ENCODE peak calls at places on chromosome 12, in four cellular contexts. One of them, this sample, is unnamed.

GRCh38 chr12:109981311-109981710 is 14.9 kb downstream of the GIT2 start:
- DNase-seq in stimulated activated CD8-positive, alpha-beta memory T cell treated with anti-CD3 and anti-CD28 coated beads, Interleukin-7, amount 100 ng/mL, for 24 hours: no peak
- DNase-seq in DMS153: no peak
- DNase-seq in pons: no peak
- DNase-seq in this sample: no peak

GRCh38 chr12:13981296-13981962 is at the start of gene GRIN2B:
- DNase-seq in DMS153: no peak
- DNase-seq in stimulated activated CD8-positive, alpha-beta memory T cell treated with anti-CD3 and anti-CD28 coated beads, Interleukin-7, amount 100 ng/mL, for 24 hours: no peak
- DNase-seq in pons: no peak
- DNase-seq in this sample: peak; percentile 18

GRCh38 chr12:49609875-49610154 is 4.4 kb upstream of the FAM186B start:
- DNase-seq in DMS153: no peak
- DNase-seq in pons: no peak
- DNase-seq in stimulated activated CD8-positive, alpha-beta memory T cell treated with anti-CD3 and anti-CD28 coated beads, Interleukin-7, amount 100 ng/mL, for 24 hours: no peak
- DNase-seq in this sample: peak; percentile 82

GRCh38 chr12:69550951-69551350 is 34.3 kb upstream of the CCT2 start:
- DNase-seq in pons: no peak
- DNase-seq in DMS153: no peak
- DNase-seq in stimulated activated CD8-positive, alpha-beta memory T cell treated with anti-CD3 and anti-CD28 coated beads, Interleukin-7, amount 100 ng/mL, for 24 hours: no peak
- DNase-seq in this sample: no peak

GRCh38 chr12:49923878-49924610 is 20.3 kb upstream of the FAIM2 start:
- DNase-seq in stimulated activated CD8-positive, alpha-beta memory T cell treated with anti-CD3 and anti-CD28 coated beads, Interleukin-7, amount 100 ng/mL, for 24 hours: no peak
- DNase-seq in DMS153: no peak
- DNase-seq in pons: no peak
- DNase-seq in this sample: no peak

GRCh38 chr12:85466906-85467305 is 186.9 kb downstream of the ALX1 start:
- DNase-seq in DMS153: no peak
- DNase-seq in stimulated activated CD8-positive, alpha-beta memory T cell treated with anti-CD3 and anti-CD28 coated beads, Interleukin-7, amount 100 ng/mL, for 24 hours: no peak
- DNase-seq in pons: no peak
- DNase-seq in this sample: no peak

GRCh38 chr12:53543539-53543938 is 36.3 kb upstream of the NPFF start:
- DNase-seq in DMS153: peak; percentile 51
- DNase-seq in pons: peak; percentile 91
- DNase-seq in stimulated activated CD8-positive, alpha-beta memory T cell treated with anti-CD3 and anti-CD28 coated beads, Interleukin-7, amount 100 ng/mL, for 24 hours: peak; percentile 4
- DNase-seq in this sample: peak; percentile 63

GRCh38 chr12:97177482-97177881 is 270.4 kb downstream of the NEDD1 start:
- DNase-seq in stimulated activated CD8-positive, alpha-beta memory T cell treated with anti-CD3 and anti-CD28 coated beads, Interleukin-7, amount 100 ng/mL, for 24 hours: no peak
- DNase-seq in DMS153: no peak
- DNase-seq in pons: no peak
- DNase-seq in this sample: no peak

GRCh38 chr12:105454688-105455087 is 124.2 kb downstream of the C12orf75 start:
- DNase-seq in stimulated activated CD8-positive, alpha-beta memory T cell treated with anti-CD3 and anti-CD28 coated beads, Interleukin-7, amount 100 ng/mL, for 24 hours: no peak
- DNase-seq in pons: no peak
- DNase-seq in DMS153: no peak
- DNase-seq in this sample: no peak

GRCh38 chr12:131242741-131243496 is 289.2 kb downstream of the ADGRD1 start:
- DNase-seq in stimulated activated CD8-positive, alpha-beta memory T cell treated with anti-CD3 and anti-CD28 coated beads, Interleukin-7, amount 100 ng/mL, for 24 hours: no peak
- DNase-seq in pons: no peak
- DNase-seq in DMS153: peak; percentile 32
- DNase-seq in this sample: peak; percentile 78

GRCh38 chr12:53575502-53576264 is 50.5 kb downstream of the ATF7 start:
- DNase-seq in DMS153: no peak
- DNase-seq in stimulated activated CD8-positive, alpha-beta memory T cell treated with anti-CD3 and anti-CD28 coated beads, Interleukin-7, amount 100 ng/mL, for 24 hours: no peak
- DNase-seq in pons: no peak
- DNase-seq in this sample: no peak

GRCh38 chr12:118135788-118136558 is at the start of gene PEBP1:
- DNase-seq in stimulated activated CD8-positive, alpha-beta memory T cell treated with anti-CD3 and anti-CD28 coated beads, Interleukin-7, amount 100 ng/mL, for 24 hours: peak; percentile 93
- DNase-seq in pons: peak; percentile 92
- DNase-seq in DMS153: peak; percentile 89
- DNase-seq in this sample: peak; percentile 92

GRCh38 chr12:76757694-76758093 is 6.2 kb upstream of the ZDHHC17 start:
- DNase-seq in DMS153: no peak
- DNase-seq in pons: no peak
- DNase-seq in stimulated activated CD8-positive, alpha-beta memory T cell treated with anti-CD3 and anti-CD28 coated beads, Interleukin-7, amount 100 ng/mL, for 24 hours: no peak
- DNase-seq in this sample: no peak

GRCh38 chr12:130212384-130212783 is 50.1 kb downstream of the FZD10 start:
- DNase-seq in stimulated activated CD8-positive, alpha-beta memory T cell treated with anti-CD3 and anti-CD28 coated beads, Interleukin-7, amount 100 ng/mL, for 24 hours: no peak
- DNase-seq in pons: no peak
- DNase-seq in DMS153: no peak
- DNase-seq in this sample: no peak

GRCh38 chr12:120183211-120183631 is 11.3 kb downstream of the GCN1 start:
- DNase-seq in stimulated activated CD8-positive, alpha-beta memory T cell treated with anti-CD3 and anti-CD28 coated beads, Interleukin-7, amount 100 ng/mL, for 24 hours: no peak
- DNase-seq in pons: no peak
- DNase-seq in DMS153: no peak
- DNase-seq in this sample: no peak

GRCh38 chr12:5000204-5000603 is 43.5 kb upstream of the KCNA5 start:
- DNase-seq in pons: no peak
- DNase-seq in stimulated activated CD8-positive, alpha-beta memory T cell treated with anti-CD3 and anti-CD28 coated beads, Interleukin-7, amount 100 ng/mL, for 24 hours: no peak
- DNase-seq in DMS153: peak; percentile 70
- DNase-seq in this sample: no peak

GRCh38 chr12:28711411-28711810 is 437.7 kb upstream of the FAR2 start:
- DNase-seq in stimulated activated CD8-positive, alpha-beta memory T cell treated with anti-CD3 and anti-CD28 coated beads, Interleukin-7, amount 100 ng/mL, for 24 hours: no peak
- DNase-seq in DMS153: no peak
- DNase-seq in pons: no peak
- DNase-seq in this sample: no peak

GRCh38 chr12:3046441-3047200 is 30.6 kb upstream of the TSPAN9 start:
- DNase-seq in DMS153: no peak
- DNase-seq in stimulated activated CD8-positive, alpha-beta memory T cell treated with anti-CD3 and anti-CD28 coated beads, Interleukin-7, amount 100 ng/mL, for 24 hours: no peak
- DNase-seq in pons: no peak
- DNase-seq in this sample: no peak

GRCh38 chr12:42862055-42862454 is 272.5 kb upstream of the PRICKLE1 start:
- DNase-seq in pons: no peak
- DNase-seq in DMS153: no peak
- DNase-seq in stimulated activated CD8-positive, alpha-beta memory T cell treated with anti-CD3 and anti-CD28 coated beads, Interleukin-7, amount 100 ng/mL, for 24 hours: no peak
- DNase-seq in this sample: no peak

GRCh38 chr12:46089414-46090162 is 99.2 kb upstream of the SCAF11 start:
- DNase-seq in pons: no peak
- DNase-seq in DMS153: no peak
- DNase-seq in stimulated activated CD8-positive, alpha-beta memory T cell treated with anti-CD3 and anti-CD28 coated beads, Interleukin-7, amount 100 ng/mL, for 24 hours: no peak
- DNase-seq in this sample: no peak

GRCh38 chr12:59055204-59055839 is 135.0 kb upstream of the LRIG3 start:
- DNase-seq in pons: no peak
- DNase-seq in stimulated activated CD8-positive, alpha-beta memory T cell treated with anti-CD3 and anti-CD28 coated beads, Interleukin-7, amount 100 ng/mL, for 24 hours: no peak
- DNase-seq in DMS153: peak; percentile 75
- DNase-seq in this sample: no peak

GRCh38 chr12:63036216-63036973 is 101.4 kb upstream of the PPM1H start:
- DNase-seq in DMS153: no peak
- DNase-seq in pons: no peak
- DNase-seq in stimulated activated CD8-positive, alpha-beta memory T cell treated with anti-CD3 and anti-CD28 coated beads, Interleukin-7, amount 100 ng/mL, for 24 hours: no peak
- DNase-seq in this sample: no peak

This sample was measured in ELF-1.